ENCODE peak calls at places on chromosomes 3 and 15, in five cellular contexts. T is hepatocyte, Q is RWPE2, L is nephron progenitor cell, Y is cardiac fibroblast. N is an unnamed sample.
A peak's percentile ranks its signal among the peaks of the same experiment; 100 is the strongest.

GRCh38 chr15:60006203-60006782 is 2.2 kb downstream of the FOXB1 start:
- DNase-seq in L (peak; percentile 81), Q (no peak), Y (peak; percentile 32), T (peak; percentile 44), N (peak; percentile 79)

GRCh38 chr15:59170295-59170881 is 36.3 kb upstream of the LDHAL6B start:
- DNase-seq in Q (peak; percentile 87), T (peak; percentile 26), Y (peak; percentile 37), L (no peak), N (peak; percentile 54)

GRCh38 chr3:129622933-129623332 is 16.5 kb upstream of the PLXND1 start:
- DNase-seq in L (no peak), T (no peak), Q (no peak), Y (no peak), N (no peak)

GRCh38 chr3:138027821-138028220 is 17.9 kb downstream of the CLDN18 start:
- DNase-seq in T (no peak), L (no peak), Q (no peak), Y (no peak), N (no peak)

GRCh38 chr3:148992027-148992634 is 791 bp downstream of the GYG1 start:
- DNase-seq in L (peak; percentile 66), Q (no peak), Y (peak; percentile 36), T (peak; percentile 74), N (peak; percentile 68)

GRCh38 chr3:119518026-119518425 is 19.7 kb downstream of the TIMMDC1 start:
- DNase-seq in Q (no peak), L (no peak), Y (no peak), T (no peak), N (no peak)

GRCh38 chr15:65057549-65057940 is 10.2 kb downstream of the RASL12 start:
- DNase-seq in Q (no peak), L (no peak), Y (no peak), T (no peak), N (no peak)

GRCh38 chr3:64604313-64604712 is 83.5 kb downstream of the ADAMTS9 start:
- DNase-seq in Q (no peak), L (no peak), Y (no peak), T (no peak), N (no peak)

GRCh38 chr3:188292827-188293226 is 138.9 kb downstream of the LPP start:
- DNase-seq in Y (no peak), L (no peak), T (no peak), Q (no peak), N (no peak)

GRCh38 chr3:131802029-131802428 is 232.8 kb downstream of the CPNE4 start:
- DNase-seq in Q (no peak), Y (no peak), T (no peak), L (no peak), N (no peak)

GRCh38 chr15:79676621-79677020 is 220.2 kb downstream of the MTHFS start:
- DNase-seq in T (no peak), Q (no peak), L (no peak), Y (no peak), N (no peak)

DNA sequence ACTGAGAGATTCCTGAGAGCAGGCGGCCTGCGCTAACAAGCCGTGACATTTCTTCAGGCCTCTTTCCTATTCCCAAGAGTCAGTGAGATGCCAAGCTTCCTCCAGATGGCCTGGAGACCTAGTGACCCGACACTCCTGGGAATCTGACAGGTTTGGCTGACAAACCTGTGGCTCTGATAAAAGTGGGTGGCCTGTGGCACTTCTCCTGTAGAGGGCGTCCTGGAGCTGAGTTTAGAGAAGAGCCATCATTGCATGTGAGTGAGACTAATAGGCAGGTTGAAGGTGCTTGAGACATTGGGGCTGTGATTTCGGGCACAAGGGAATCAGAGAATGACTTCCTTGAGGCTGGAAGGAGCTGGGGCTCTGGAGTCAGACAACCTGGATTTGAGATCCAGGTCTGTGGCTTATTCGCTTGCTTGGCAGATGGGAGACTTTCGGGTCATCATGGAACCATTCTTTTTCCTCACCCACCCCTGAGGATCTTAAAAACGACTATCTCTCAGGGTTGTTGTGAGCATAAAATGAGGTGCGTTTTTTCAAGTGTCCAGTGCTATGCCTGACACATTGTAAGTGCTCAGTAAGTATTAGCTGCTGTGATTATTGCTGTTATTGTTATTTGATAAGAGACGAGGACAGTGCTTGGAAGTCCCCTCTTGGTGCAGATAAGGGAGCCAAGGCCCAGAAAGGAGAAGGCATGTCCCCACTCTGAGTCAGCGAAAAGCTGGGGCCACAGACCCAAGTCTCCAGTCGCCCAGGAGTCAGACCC is 77.2 kb downstream of the SCN10A start:
- DNase-seq in T (peak; percentile 62), Q (no peak), Y (peak; percentile 63), L (peak; percentile 71), N (peak; percentile 72)
- TF ChIP-seq CTCF in T (peak; percentile 40), Q (no peak), Y (peak; percentile 87), L (peak; percentile 60), N (peak; percentile 51)

GRCh38 chr15:77790481-77790880 is 157.8 kb upstream of the LINGO1 start:
- DNase-seq in L (no peak), Q (no peak), T (no peak), Y (no peak), N (no peak)
- TF ChIP-seq CTCF in L (no peak), Q (no peak), T (no peak), Y (no peak), N (no peak)

DNA sequence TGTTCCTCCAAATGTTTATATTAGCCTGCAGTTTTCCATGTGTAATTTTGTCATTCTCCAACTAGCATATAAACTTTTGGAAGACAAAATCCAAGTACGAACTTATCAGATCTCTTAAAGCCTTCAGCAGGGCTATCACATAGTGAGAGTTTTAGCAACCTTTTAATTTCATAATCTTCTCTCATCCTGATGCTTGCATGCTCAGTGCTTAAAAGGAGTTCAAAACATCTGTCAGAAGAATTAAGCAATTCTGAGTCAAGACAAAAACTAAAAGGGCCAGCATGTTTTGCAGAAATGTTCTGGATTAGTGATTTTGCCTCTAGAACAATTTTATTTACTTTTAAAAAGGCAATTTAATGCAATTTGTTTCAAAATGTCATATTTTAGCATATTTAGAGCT is 73.4 kb upstream of the SLC2A2 start:
- DNase-seq in Y (no peak), L (no peak), Q (no peak), T (no peak), N (no peak)
- TF ChIP-seq CTCF in Y (no peak), L (no peak), Q (no peak), T (no peak), N (no peak)

GRCh38 chr3:196194542-196194915 is 16.7 kb downstream of the ZDHHC19 start:
- DNase-seq in T (no peak), Q (no peak), Y (no peak), L (no peak), N (no peak)

GRCh38 chr3:196193738-196194541 is 17.3 kb downstream of the ZDHHC19 start:
- DNase-seq in L (no peak), Q (no peak), Y (no peak), T (peak; percentile 47), N (no peak)

GRCh38 chr3:196189608-196190347 is 21.4 kb downstream of the ZDHHC19 start:
- DNase-seq in Q (no peak), Y (no peak), T (no peak), L (no peak), N (no peak)

GRCh38 chr3:196193037-196193737 is 18.0 kb downstream of the ZDHHC19 start:
- DNase-seq in T (no peak), L (no peak), Q (no peak), Y (no peak), N (no peak)

GRCh38 chr3:196192036-196193001 is 18.9 kb downstream of the ZDHHC19 start:
- DNase-seq in L (no peak), Y (no peak), T (no peak), Q (no peak), N (no peak)
- TF ChIP-seq CTCF in L (no peak), Y (no peak), T (peak; percentile 3), Q (no peak), N (no peak)

DNA sequence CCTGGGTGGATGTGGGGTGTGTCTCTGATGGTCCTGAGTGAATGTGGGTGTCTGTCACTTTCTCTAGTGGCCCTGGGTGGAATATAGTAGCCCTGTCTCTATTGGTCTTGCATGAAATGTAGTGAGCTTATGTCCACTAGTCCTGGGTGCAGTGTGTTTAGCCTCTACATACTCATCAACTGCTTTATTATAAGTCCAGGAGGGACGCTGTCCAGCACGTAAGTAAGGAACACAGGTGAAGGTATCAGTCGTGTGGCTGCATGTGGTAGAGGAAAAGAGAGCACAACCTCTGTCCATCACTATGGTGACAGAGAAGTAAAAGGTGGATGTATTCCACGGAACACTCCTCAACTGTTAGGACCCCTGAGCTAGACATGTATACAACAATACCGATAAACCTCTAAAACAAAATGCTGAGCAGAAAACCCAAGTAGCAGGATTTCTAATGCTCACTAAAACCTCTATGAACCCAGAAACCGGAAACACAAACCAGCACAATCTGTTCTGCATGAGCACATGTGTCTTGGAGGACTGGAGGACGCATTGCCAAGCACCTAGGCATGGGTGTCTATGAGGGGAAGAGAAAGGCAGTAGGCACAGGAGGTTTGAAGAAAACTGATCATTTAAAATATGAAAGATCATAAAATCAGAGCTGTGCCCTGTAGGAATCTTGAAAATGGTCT is 11.0 kb downstream of the LTF start:
- DNase-seq in T (no peak), L (no peak), Y (no peak), Q (no peak), N (no peak)
- TF ChIP-seq CTCF in T (no peak), L (no peak), Y (no peak), Q (no peak), N (no peak)

DNA sequence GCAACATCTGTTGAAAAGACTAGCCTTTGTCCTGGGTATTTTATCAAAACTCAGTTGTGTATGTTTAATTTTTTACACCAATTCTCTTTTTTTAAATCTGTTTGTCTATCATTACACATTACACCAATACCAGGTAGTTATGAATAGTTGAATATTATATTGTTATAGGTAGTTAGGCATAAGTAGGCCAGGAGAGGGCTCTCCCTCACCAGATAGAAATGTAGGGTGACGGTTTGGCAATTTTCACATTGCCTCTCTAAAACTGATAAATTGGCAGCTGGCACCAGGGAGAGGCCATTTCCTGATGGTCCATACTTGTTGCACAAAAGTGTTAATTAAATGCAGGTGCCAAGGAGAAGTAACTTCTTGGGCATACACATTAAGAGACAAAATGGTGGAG is 483.1 kb upstream of the EPHA6 start:
- DNase-seq in Y (peak; percentile 1), L (no peak), T (no peak), Q (no peak), N (peak; percentile 15)
- TF ChIP-seq CTCF in Y (no peak), L (no peak), T (peak; percentile 23), Q (peak; percentile 75), N (no peak)

GRCh38 chr3:6392123-6392522 is 468.8 kb upstream of the GRM7 start:
- DNase-seq in T (no peak), Y (no peak), L (no peak), Q (no peak), N (no peak)
- TF ChIP-seq CTCF in T (no peak), Y (no peak), L (no peak), Q (no peak), N (no peak)

GRCh38 chr15:68650901-68651709 is 72.3 kb downstream of the CORO2B start:
- DNase-seq in L (peak; percentile 91), T (peak; percentile 70), Q (peak; percentile 56), Y (no peak), N (peak; percentile 91)
- TF ChIP-seq CTCF in L (peak; percentile 97), T (peak; percentile 61), Q (peak; percentile 68), Y (peak; percentile 79), N (peak; percentile 85)

DNA sequence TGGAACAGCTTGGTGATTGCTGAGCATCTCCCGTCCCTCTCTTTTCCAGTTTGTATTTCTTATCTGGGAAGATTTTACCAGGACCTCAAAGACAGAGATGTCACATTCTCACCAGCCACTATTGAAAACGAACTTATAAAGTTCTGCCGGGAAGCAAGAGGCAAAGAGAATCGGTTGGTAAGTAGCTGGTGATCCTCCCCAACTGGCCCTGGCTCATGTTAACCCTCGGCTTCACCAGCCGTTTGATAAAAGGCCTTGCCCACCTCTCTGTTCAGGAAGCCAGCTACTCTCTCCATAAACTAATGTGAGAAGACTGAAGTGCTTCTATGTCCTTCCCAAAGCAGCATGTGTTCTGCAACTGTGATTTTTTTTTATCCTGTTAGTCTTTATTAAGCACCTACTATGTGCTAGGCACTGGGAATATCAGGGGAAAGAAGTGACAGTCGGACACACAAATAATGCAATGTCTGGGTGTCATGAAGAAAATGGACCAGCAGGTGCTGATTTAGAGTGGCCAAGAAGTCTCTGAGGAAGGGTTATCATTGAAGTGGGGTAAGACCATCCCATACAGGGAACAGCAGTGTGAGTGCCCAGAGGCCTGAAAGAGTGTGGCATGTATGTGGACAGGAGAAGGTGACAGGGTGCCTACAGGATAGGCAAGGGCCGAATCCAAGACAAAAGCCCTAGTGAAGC is 1.2 kb downstream of the MANF start:
- DNase-seq in L (no peak), Y (no peak), Q (no peak), T (no peak), N (no peak)
- TF ChIP-seq CTCF in L (no peak), Y (peak; percentile 9), Q (no peak), T (no peak), N (no peak)

N was measured in Calu3.